ENCODE peak calls at places on chromosome 15, in four cellular contexts. Q, W, S and U are unnamed samples.

GRCh38 chr15:33067456-33067855 is 127.1 kb downstream of the FMN1 start:
- DNase-seq in S (no peak), Q (no peak), W (no peak), U (no peak)

GRCh38 chr15:80474751-80475295 is 70.6 kb downstream of the ARNT2 start:
- DNase-seq in S (no peak), W (no peak), Q (no peak), U (no peak)

GRCh38 chr15:52652984-52653383 is 26.2 kb downstream of the ATOSA start:
- DNase-seq in Q (no peak), W (no peak), S (peak; percentile 41), U (no peak)

GRCh38 chr15:88918738-88919137 is 5.6 kb upstream of the MFGE8 start:
- DNase-seq in W (peak; percentile 28), S (no peak), Q (no peak), U (no peak)

GRCh38 chr15:87609474-87609873 is 647.1 kb downstream of the NTRK3 start:
- DNase-seq in Q (no peak), S (no peak), W (no peak), U (no peak)

GRCh38 chr15:83571820-83572707 is 81.9 kb upstream of the ADAMTSL3 start:
- DNase-seq in Q (no peak), W (no peak), S (no peak), U (no peak)

GRCh38 chr15:33194237-33194636 is 277 bp downstream of the FMN1 start:
- DNase-seq in Q (no peak), S (no peak), W (no peak), U (no peak)

GRCh38 chr15:29018406-29018805 is 132.6 kb downstream of the APBA2 start:
- DNase-seq in Q (no peak), W (no peak), S (no peak), U (no peak)

GRCh38 chr15:89640245-89640644 is 15.0 kb downstream of the KIF7 start:
- DNase-seq in W (no peak), Q (no peak), S (no peak), U (no peak)

GRCh38 chr15:57384816-57385215 is 8.5 kb downstream of the CGNL1 start:
- DNase-seq in Q (no peak), S (no peak), W (no peak), U (no peak)

GRCh38 chr15:38682861-38683260 is 118.2 kb upstream of the RASGRP1 start:
- DNase-seq in W (no peak), Q (no peak), S (no peak), U (no peak)

GRCh38 chr15:38145671-38146111 is 106.9 kb upstream of the SPRED1 start:
- DNase-seq in Q (no peak), W (peak; percentile 14), S (no peak), U (no peak)

GRCh38 chr15:58441376-58442070 is 9.7 kb downstream of the LIPC start:
- DNase-seq in S (no peak), W (no peak), Q (peak; percentile 8), U (no peak)

GRCh38 chr15:52466716-52467115 is 62.0 kb downstream of the MYO5A start:
- DNase-seq in W (no peak), Q (no peak), S (no peak), U (no peak)

GRCh38 chr15:63501256-63502089 is 2.9 kb upstream of the USP3 start:
- DNase-seq in Q (peak; percentile 55), S (peak; percentile 88), W (peak; percentile 80), U (no peak)

GRCh38 chr15:68706256-68706655 is 114.4 kb downstream of the ANP32A start:
- DNase-seq in Q (no peak), S (no peak), W (no peak), U (no peak)

GRCh38 chr15:60389261-60390077 is 8.3 kb downstream of the ANXA2 start:
- DNase-seq in S (no peak), W (no peak), Q (peak; percentile 58), U (no peak)

GRCh38 chr15:60384526-60385127 is 13.2 kb downstream of the ANXA2 start:
- DNase-seq in Q (no peak), S (no peak), W (no peak), U (no peak)

GRCh38 chr15:60385620-60386552 is 11.9 kb downstream of the ANXA2 start:
- DNase-seq in Q (no peak), W (no peak), S (no peak), U (no peak)

GRCh38 chr15:60390231-60390630 is 7.6 kb downstream of the ANXA2 start:
- DNase-seq in S (no peak), Q (no peak), W (no peak), U (no peak)

GRCh38 chr15:60387321-60387720 is 10.5 kb downstream of the ANXA2 start:
- DNase-seq in Q (no peak), S (no peak), W (no peak), U (no peak)
- H3K4me1 ChIP-seq in Q (peaks cover 16% of the 10 kb centered on the region), S (peaks cover 8% of the 10 kb centered on the region), W (peaks cover 61% of the 10 kb centered on the region), U (peaks cover 19% of the 10 kb centered on the region)

GRCh38 chr15:50055333-50056278 is 63.4 kb downstream of the ATP8B4 start:
- DNase-seq in W (no peak), S (no peak), Q (no peak), U (no peak)
- H3K4me3 ChIP-seq in W (no peak overlapping the region), S (no peak overlapping the region), Q (no peak overlapping the region), U (no peak overlapping the region)

GRCh38 chr15:96345560-96346389 is 15.3 kb downstream of the NR2F2 start:
- DNase-seq in W (peak; percentile 69), S (peak; percentile 62), Q (no peak), U (no peak)
- H3K4me1 ChIP-seq in W (peaks cover 21% of the 10 kb centered on the region), S (peaks cover 11% of the 10 kb centered on the region), Q (no peaks in the 10 kb centered on the region), U (no peaks in the 10 kb centered on the region)

GRCh38 chr15:95410757-95411156 is 919.7 kb upstream of the NR2F2 start:
- DNase-seq in Q (no peak), W (no peak), S (no peak), U (no peak)
- H3K4me3 ChIP-seq in Q (no peak overlapping the region), W (no peak overlapping the region), S (no peak overlapping the region), U (no peak overlapping the region)